ENCODE peak calls at places on chromosomes 16 and 17, in nine cellular contexts. One of them, this sample, is unnamed.

GRCh38 chr17:32256012-32256694 is 9.5 kb upstream of the RHBDL3 start:
- DNase-seq in left ventricle myocardium inferior: no peak
- DNase-seq in fibroblast of the aortic adventitia: no peak
- DNase-seq in tibial artery: no peak
- DNase-seq in A549: no peak
- DNase-seq in lower leg skin: no peak
- DNase-seq in cardiac muscle cell: no peak
- DNase-seq in CD4-positive, alpha-beta T cell: no peak
- DNase-seq in neural progenitor cell: no peak
- DNase-seq in this sample: no peak

GRCh38 chr16:73054732-73055481 is 7.0 kb upstream of the ZFHX3 start:
- DNase-seq in tibial artery: no peak
- DNase-seq in left ventricle myocardium inferior: no peak
- DNase-seq in lower leg skin: no peak
- DNase-seq in A549: no peak
- DNase-seq in CD4-positive, alpha-beta T cell: no peak
- DNase-seq in cardiac muscle cell: peak; percentile 73
- DNase-seq in neural progenitor cell: no peak
- DNase-seq in fibroblast of the aortic adventitia: peak; percentile 90
- DNase-seq in this sample: no peak

GRCh38 chr17:77435272-77436057 is 294.7 kb downstream of the SEC14L1 start:
- DNase-seq in tibial artery: no peak
- DNase-seq in CD4-positive, alpha-beta T cell: no peak
- DNase-seq in left ventricle myocardium inferior: no peak
- DNase-seq in neural progenitor cell: peak; percentile 78
- DNase-seq in lower leg skin: no peak
- DNase-seq in cardiac muscle cell: no peak
- DNase-seq in fibroblast of the aortic adventitia: no peak
- DNase-seq in A549: no peak
- DNase-seq in this sample: no peak

GRCh38 chr16:30112197-30113030 is 923 bp downstream of the GDPD3 start:
- DNase-seq in tibial artery: peak; percentile 76
- DNase-seq in cardiac muscle cell: peak; percentile 75
- DNase-seq in CD4-positive, alpha-beta T cell: peak; percentile 52
- DNase-seq in neural progenitor cell: peak; percentile 68
- DNase-seq in A549: peak; percentile 84
- DNase-seq in lower leg skin: no peak
- DNase-seq in left ventricle myocardium inferior: peak; percentile 62
- DNase-seq in fibroblast of the aortic adventitia: peak; percentile 63
- DNase-seq in this sample: no peak

GRCh38 chr16:85120006-85120340 is 7.7 kb upstream of the CIBAR2 start:
- DNase-seq in cardiac muscle cell: no peak
- DNase-seq in CD4-positive, alpha-beta T cell: no peak
- DNase-seq in lower leg skin: no peak
- DNase-seq in fibroblast of the aortic adventitia: no peak
- DNase-seq in neural progenitor cell: no peak
- DNase-seq in left ventricle myocardium inferior: no peak
- DNase-seq in A549: no peak
- DNase-seq in tibial artery: no peak
- DNase-seq in this sample: no peak

GRCh38 chr17:40952169-40952568 is 14.6 kb downstream of the KRT39 start:
- DNase-seq in CD4-positive, alpha-beta T cell: no peak
- DNase-seq in lower leg skin: no peak
- DNase-seq in cardiac muscle cell: no peak
- DNase-seq in neural progenitor cell: no peak
- DNase-seq in fibroblast of the aortic adventitia: no peak
- DNase-seq in A549: no peak
- DNase-seq in tibial artery: no peak
- DNase-seq in left ventricle myocardium inferior: no peak
- DNase-seq in this sample: no peak

GRCh38 chr17:43609613-43610385 is 51.9 kb downstream of the MEOX1 start:
- DNase-seq in A549: no peak
- DNase-seq in tibial artery: no peak
- DNase-seq in CD4-positive, alpha-beta T cell: no peak
- DNase-seq in cardiac muscle cell: peak; percentile 40
- DNase-seq in left ventricle myocardium inferior: no peak
- DNase-seq in neural progenitor cell: peak; percentile 49
- DNase-seq in fibroblast of the aortic adventitia: no peak
- DNase-seq in lower leg skin: no peak
- DNase-seq in this sample: no peak

GRCh38 chr16:85328665-85329058 is 216.4 kb upstream of the CIBAR2 start:
- DNase-seq in cardiac muscle cell: no peak
- DNase-seq in lower leg skin: no peak
- DNase-seq in CD4-positive, alpha-beta T cell: no peak
- DNase-seq in fibroblast of the aortic adventitia: no peak
- DNase-seq in left ventricle myocardium inferior: no peak
- DNase-seq in A549: no peak
- DNase-seq in neural progenitor cell: peak; percentile 95
- DNase-seq in tibial artery: no peak
- DNase-seq in this sample: no peak

GRCh38 chr16:52383640-52384292 is 163.2 kb downstream of the TOX3 start:
- DNase-seq in lower leg skin: no peak
- DNase-seq in A549: no peak
- DNase-seq in tibial artery: no peak
- DNase-seq in cardiac muscle cell: peak; percentile 9
- DNase-seq in left ventricle myocardium inferior: no peak
- DNase-seq in CD4-positive, alpha-beta T cell: no peak
- DNase-seq in neural progenitor cell: no peak
- DNase-seq in fibroblast of the aortic adventitia: no peak
- DNase-seq in this sample: no peak

GRCh38 chr16:53129281-53130192 is 74.7 kb downstream of the CHD9 start:
- DNase-seq in cardiac muscle cell: peak; percentile 83
- DNase-seq in CD4-positive, alpha-beta T cell: no peak
- DNase-seq in tibial artery: no peak
- DNase-seq in fibroblast of the aortic adventitia: peak; percentile 71
- DNase-seq in lower leg skin: no peak
- DNase-seq in A549: no peak
- DNase-seq in left ventricle myocardium inferior: no peak
- DNase-seq in neural progenitor cell: no peak
- DNase-seq in this sample: no peak

GRCh38 chr17:61574542-61575351 is 16.3 kb downstream of the NACA2 start:
- DNase-seq in tibial artery: no peak
- DNase-seq in cardiac muscle cell: peak; percentile 54
- DNase-seq in fibroblast of the aortic adventitia: peak; percentile 65
- DNase-seq in CD4-positive, alpha-beta T cell: no peak
- DNase-seq in lower leg skin: no peak
- DNase-seq in neural progenitor cell: peak; percentile 66
- DNase-seq in left ventricle myocardium inferior: no peak
- DNase-seq in A549: peak; percentile 80
- DNase-seq in this sample: no peak
- TF ChIP-seq CTCF in tibial artery: no peak
- TF ChIP-seq CTCF in cardiac muscle cell: peak; percentile 22
- TF ChIP-seq CTCF in fibroblast of the aortic adventitia: peak; percentile 52
- TF ChIP-seq CTCF in CD4-positive, alpha-beta T cell: no peak
- TF ChIP-seq CTCF in lower leg skin: no peak
- TF ChIP-seq CTCF in neural progenitor cell: peak; percentile 52
- TF ChIP-seq CTCF in left ventricle myocardium inferior: peak; percentile 36
- TF ChIP-seq CTCF in A549: peak; percentile 89
- TF ChIP-seq CTCF in this sample: no peak

DNA sequence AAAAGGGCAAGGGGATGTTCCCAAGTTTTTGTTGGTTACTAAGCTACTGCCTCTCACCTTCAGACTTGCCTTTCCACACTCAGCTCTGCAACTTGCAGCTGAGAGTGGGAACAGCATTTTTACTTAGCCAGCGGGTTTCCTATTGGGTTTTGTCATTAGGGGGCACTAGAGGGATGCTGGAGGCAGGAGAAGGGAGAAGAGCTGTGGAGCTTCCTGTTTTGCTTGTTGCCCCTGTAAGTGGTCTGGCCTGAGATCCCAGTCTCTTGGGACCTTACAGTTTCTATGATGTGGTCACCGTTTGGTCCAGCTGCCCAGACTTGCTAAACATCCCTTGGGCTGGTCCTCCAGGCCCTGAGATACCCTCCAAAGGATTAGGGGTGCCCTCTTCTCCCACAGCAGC is 209.6 kb upstream of the NLRP1 start:
- DNase-seq in left ventricle myocardium inferior: no peak
- DNase-seq in cardiac muscle cell: no peak
- DNase-seq in fibroblast of the aortic adventitia: no peak
- DNase-seq in neural progenitor cell: peak; percentile 53
- DNase-seq in lower leg skin: no peak
- DNase-seq in CD4-positive, alpha-beta T cell: no peak
- DNase-seq in A549: no peak
- DNase-seq in tibial artery: no peak
- DNase-seq in this sample: no peak
- TF ChIP-seq CTCF in left ventricle myocardium inferior: peak; percentile 25
- TF ChIP-seq CTCF in cardiac muscle cell: no peak
- TF ChIP-seq CTCF in fibroblast of the aortic adventitia: no peak
- TF ChIP-seq CTCF in neural progenitor cell: peak; percentile 56
- TF ChIP-seq CTCF in lower leg skin: no peak
- TF ChIP-seq CTCF in CD4-positive, alpha-beta T cell: no peak
- TF ChIP-seq CTCF in A549: no peak
- TF ChIP-seq CTCF in tibial artery: no peak
- TF ChIP-seq CTCF in this sample: no peak

GRCh38 chr17:74010903-74011302 is 192.6 kb upstream of the RPL38 start:
- DNase-seq in A549: no peak
- DNase-seq in neural progenitor cell: peak; percentile 39
- DNase-seq in CD4-positive, alpha-beta T cell: no peak
- DNase-seq in cardiac muscle cell: no peak
- DNase-seq in fibroblast of the aortic adventitia: no peak
- DNase-seq in lower leg skin: no peak
- DNase-seq in tibial artery: no peak
- DNase-seq in left ventricle myocardium inferior: no peak
- DNase-seq in this sample: no peak

GRCh38 chr17:74011963-74012362 is 191.5 kb upstream of the RPL38 start:
- DNase-seq in cardiac muscle cell: no peak
- DNase-seq in tibial artery: no peak
- DNase-seq in fibroblast of the aortic adventitia: no peak
- DNase-seq in CD4-positive, alpha-beta T cell: no peak
- DNase-seq in left ventricle myocardium inferior: no peak
- DNase-seq in A549: no peak
- DNase-seq in neural progenitor cell: no peak
- DNase-seq in lower leg skin: no peak
- DNase-seq in this sample: no peak

GRCh38 chr17:74006366-74006765 is 197.1 kb upstream of the RPL38 start:
- DNase-seq in lower leg skin: no peak
- DNase-seq in left ventricle myocardium inferior: no peak
- DNase-seq in A549: no peak
- DNase-seq in neural progenitor cell: no peak
- DNase-seq in cardiac muscle cell: no peak
- DNase-seq in fibroblast of the aortic adventitia: no peak
- DNase-seq in CD4-positive, alpha-beta T cell: no peak
- DNase-seq in tibial artery: no peak
- DNase-seq in this sample: no peak

GRCh38 chr17:74005790-74006189 is 197.7 kb upstream of the RPL38 start:
- DNase-seq in tibial artery: no peak
- DNase-seq in CD4-positive, alpha-beta T cell: no peak
- DNase-seq in neural progenitor cell: no peak
- DNase-seq in cardiac muscle cell: no peak
- DNase-seq in A549: no peak
- DNase-seq in left ventricle myocardium inferior: no peak
- DNase-seq in lower leg skin: no peak
- DNase-seq in fibroblast of the aortic adventitia: no peak
- DNase-seq in this sample: no peak

DNA sequence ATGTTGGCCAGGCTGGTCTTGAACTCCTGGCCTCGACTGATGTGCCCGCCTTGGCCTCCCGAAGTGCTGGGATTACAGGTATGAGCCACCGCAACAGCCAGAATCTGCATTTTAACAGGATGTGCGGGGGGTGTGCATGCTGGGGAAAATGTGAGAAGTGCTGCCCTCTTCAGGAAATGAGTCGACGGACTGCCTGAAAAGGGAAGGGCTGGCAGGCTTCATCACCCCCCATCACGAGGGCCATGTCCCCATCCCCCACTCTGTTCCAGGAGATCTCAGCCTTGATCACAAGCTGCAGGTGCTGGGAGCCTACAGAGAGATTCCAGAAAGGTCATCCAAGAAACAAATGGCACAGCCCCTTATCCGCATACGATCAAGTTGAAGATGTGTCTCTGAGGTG is 195.3 kb upstream of the RPL38 start:
- DNase-seq in A549: peak; percentile 63
- DNase-seq in CD4-positive, alpha-beta T cell: peak; percentile 8
- DNase-seq in tibial artery: no peak
- DNase-seq in fibroblast of the aortic adventitia: no peak
- DNase-seq in lower leg skin: no peak
- DNase-seq in left ventricle myocardium inferior: no peak
- DNase-seq in neural progenitor cell: peak; percentile 59
- DNase-seq in cardiac muscle cell: peak; percentile 9
- DNase-seq in this sample: no peak
- TF ChIP-seq CTCF in A549: peak; percentile 43
- TF ChIP-seq CTCF in CD4-positive, alpha-beta T cell: peak; percentile 38
- TF ChIP-seq CTCF in tibial artery: no peak
- TF ChIP-seq CTCF in fibroblast of the aortic adventitia: no peak
- TF ChIP-seq CTCF in lower leg skin: no peak
- TF ChIP-seq CTCF in left ventricle myocardium inferior: peak; percentile 26
- TF ChIP-seq CTCF in neural progenitor cell: peak; percentile 52
- TF ChIP-seq CTCF in cardiac muscle cell: peak; percentile 31
- TF ChIP-seq CTCF in this sample: no peak

DNA sequence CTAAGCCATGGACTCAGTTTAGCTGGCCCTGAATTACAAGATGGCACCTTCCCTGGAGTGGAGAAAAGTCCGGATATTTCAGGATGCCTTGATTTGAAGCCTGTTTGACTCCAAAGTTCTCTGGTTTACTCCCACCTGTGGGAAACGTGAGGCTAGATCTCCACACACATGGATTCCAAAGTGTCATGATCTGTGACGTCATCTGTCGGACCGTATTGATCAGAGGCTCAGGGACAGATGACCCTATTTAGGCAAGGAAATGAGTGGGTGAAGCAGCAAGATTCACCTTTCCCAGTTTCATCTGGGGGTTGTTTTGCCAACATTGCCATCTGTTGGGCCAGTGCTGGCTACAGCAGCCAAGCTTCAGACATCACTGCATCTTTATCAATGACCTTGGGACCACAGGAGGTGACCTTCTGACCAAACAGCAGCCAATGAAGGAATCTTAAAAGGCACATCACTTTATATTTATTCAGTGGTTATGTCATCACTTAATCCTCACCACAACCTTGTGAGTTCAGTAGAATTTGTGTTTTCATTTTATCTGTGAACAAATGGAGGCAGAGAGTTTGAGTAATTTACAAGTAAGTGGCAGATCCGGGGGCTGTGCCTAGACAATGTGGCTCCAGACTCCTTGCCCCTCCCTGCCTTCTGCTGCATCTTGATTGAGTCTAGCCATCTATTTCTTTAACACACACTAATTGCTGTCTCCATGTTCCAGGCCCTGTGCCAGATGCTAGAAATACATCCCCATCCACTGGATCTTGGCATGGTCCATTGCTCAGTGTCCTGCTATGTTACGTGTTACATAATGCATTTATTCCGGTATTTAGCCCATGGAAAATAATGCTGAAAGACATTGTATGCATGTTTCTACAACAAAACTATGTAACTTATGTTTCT is 1.5 kb upstream of the CDH13 start:
- DNase-seq in lower leg skin: no peak
- DNase-seq in A549: no peak
- DNase-seq in tibial artery: no peak
- DNase-seq in cardiac muscle cell: no peak
- DNase-seq in left ventricle myocardium inferior: no peak
- DNase-seq in neural progenitor cell: no peak
- DNase-seq in CD4-positive, alpha-beta T cell: no peak
- DNase-seq in fibroblast of the aortic adventitia: no peak
- DNase-seq in this sample: no peak
- TF ChIP-seq CTCF in lower leg skin: no peak
- TF ChIP-seq CTCF in A549: no peak
- TF ChIP-seq CTCF in tibial artery: no peak
- TF ChIP-seq CTCF in cardiac muscle cell: no peak
- TF ChIP-seq CTCF in left ventricle myocardium inferior: no peak
- TF ChIP-seq CTCF in neural progenitor cell: no peak
- TF ChIP-seq CTCF in CD4-positive, alpha-beta T cell: no peak
- TF ChIP-seq CTCF in fibroblast of the aortic adventitia: no peak
- TF ChIP-seq CTCF in this sample: no peak

This sample was measured in omental fat pad.